ENCODE peak calls at places on chromosomes 5 and 9, in four cellular contexts. B is breast epithelium, S is left ventricle myocardium inferior, C is mammary epithelial cell. T is an unnamed sample.

GRCh38 chr9:119963258-119963797 is 594.1 kb upstream of the BRINP1 start:
- DNase-seq in S (no peak), B (peak), C (peak), T (no peak)

GRCh38 chr9:113712053-113712452 is 164.1 kb upstream of the ZNF618 start:
- DNase-seq in S (no peak), C (peak), B (no peak), T (no peak)

GRCh38 chr5:23991406-23991805 is 484.0 kb downstream of the PRDM9 start:
- DNase-seq in B (no peak), C (no peak), S (no peak), T (no peak)

GRCh38 chr5:96439477-96440184 is 6.6 kb upstream of the PCSK1 start:
- DNase-seq in B (no peak), C (no peak), S (no peak), T (no peak)

GRCh38 chr5:64144429-64145215 is 21.0 kb upstream of the RNF180 start:
- DNase-seq in B (no peak), C (peak), S (no peak), T (no peak)

GRCh38 chr9:98986866-98987653 is 43.4 kb downstream of the COL15A1 start:
- DNase-seq in B (no peak), C (no peak), S (no peak), T (no peak)

GRCh38 chr5:95631991-95632675 is 12.2 kb downstream of the GPR150 start:
- DNase-seq in S (no peak), C (peak), B (no peak), T (no peak)

GRCh38 chr9:80994892-80995291 is 694.5 kb downstream of the TLE1 start:
- DNase-seq in C (peak), B (no peak), S (no peak), T (no peak)

GRCh38 chr9:134564431-134565170 is 77.0 kb upstream of the COL5A1 start:
- DNase-seq in S (no peak), B (no peak), C (no peak), T (no peak)

GRCh38 chr9:91421987-91422765 is 1.5 kb downstream of the NFIL3 start:
- DNase-seq in S (no peak), C (peak), B (no peak), T (no peak)

GRCh38 chr5:156741516-156741915 is 108.6 kb upstream of the PPP1R2B start:
- DNase-seq in B (no peak), S (no peak), C (no peak), T (no peak)

GRCh38 chr9:78158286-78158685 is 77.6 kb upstream of the CEP78 start:
- DNase-seq in B (no peak), S (no peak), C (no peak), T (no peak)

GRCh38 chr5:126486332-126486731 is 63.1 kb downstream of the GRAMD2B start:
- DNase-seq in B (peak), S (no peak), C (no peak), T (no peak)

GRCh38 chr5:126492939-126493338 is 69.7 kb downstream of the GRAMD2B start:
- DNase-seq in C (no peak), B (no peak), S (no peak), T (no peak)

GRCh38 chr5:126488362-126489065 is 65.3 kb downstream of the GRAMD2B start:
- DNase-seq in S (no peak), B (no peak), C (no peak), T (no peak)

GRCh38 chr5:126487596-126487995 is 64.4 kb downstream of the GRAMD2B start:
- DNase-seq in B (no peak), S (no peak), C (no peak), T (no peak)

GRCh38 chr5:126490167-126490937 is 67.1 kb downstream of the GRAMD2B start:
- DNase-seq in B (peak), S (no peak), C (no peak), T (no peak)
- TF ChIP-seq CTCF in B (no peak), S (no peak), C (peak), T (no peak)

GRCh38 chr9:107141967-107142366 is 141.1 kb upstream of the RAD23B start:
- DNase-seq in B (no peak), S (no peak), C (no peak), T (no peak)
- TF ChIP-seq CTCF in B (no peak), S (no peak), C (no peak), T (no peak)

DNA sequence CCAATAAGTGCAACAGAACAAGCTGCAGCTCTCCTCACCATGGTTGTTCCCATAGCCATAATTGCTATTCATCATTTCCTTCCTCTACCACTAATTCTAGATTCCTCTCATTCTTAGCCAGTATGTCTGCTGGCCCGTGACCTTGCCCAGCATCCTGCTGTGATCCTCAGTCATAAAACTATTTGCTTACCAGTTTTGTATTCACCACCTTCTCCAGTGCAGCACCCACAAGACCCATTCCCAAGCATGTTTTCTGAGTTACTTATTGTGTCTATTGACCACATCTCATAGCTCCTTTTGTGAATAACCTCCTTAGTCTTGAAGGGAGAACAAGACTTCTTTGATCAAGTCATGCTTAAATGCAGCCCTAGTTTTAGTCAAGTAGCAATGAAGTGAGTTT is 488.0 kb upstream of the CTNND2 start:
- DNase-seq in C (no peak), B (no peak), S (no peak), T (no peak)
- TF ChIP-seq CTCF in C (no peak), B (no peak), S (no peak), T (no peak)

GRCh38 chr9:36637491-36638270 is 65.0 kb downstream of the MELK start:
- DNase-seq in S (no peak), B (no peak), C (no peak), T (no peak)

GRCh38 chr9:36632892-36633291 is 60.2 kb downstream of the MELK start:
- DNase-seq in S (no peak), B (no peak), C (peak), T (no peak)
- TF ChIP-seq CTCF in S (peak), B (no peak), C (peak), T (peak)

DNA sequence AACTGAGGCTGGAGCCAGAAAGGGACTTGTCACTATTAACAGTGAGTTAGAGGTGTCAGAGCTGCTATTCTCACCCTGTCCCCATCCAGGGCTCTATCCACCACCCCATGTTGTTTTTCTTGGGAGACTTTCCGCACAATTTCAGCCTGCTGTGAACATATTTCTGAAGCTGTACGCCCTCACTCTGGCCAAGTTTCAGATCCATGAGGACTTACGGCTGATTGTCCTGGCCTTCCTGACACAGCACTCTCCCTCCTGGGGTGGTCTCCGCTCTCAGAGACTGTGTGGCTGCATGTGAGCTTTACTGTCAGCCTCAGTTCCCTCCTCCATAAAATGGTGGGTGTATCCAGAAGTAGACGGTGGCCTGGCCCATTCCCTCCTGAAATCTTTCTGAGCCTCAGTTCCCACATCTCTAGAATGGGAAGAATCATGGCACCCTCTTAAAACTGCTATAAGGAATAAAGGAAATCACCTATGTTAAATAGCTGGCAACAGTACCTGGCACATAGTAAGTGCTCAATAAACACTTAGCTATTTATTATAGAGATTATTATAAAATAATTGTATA is 799 bp upstream of the IL17B start:
- DNase-seq in C (no peak), B (no peak), S (no peak), T (no peak)
- TF ChIP-seq CTCF in C (no peak), B (no peak), S (no peak), T (no peak)

DNA sequence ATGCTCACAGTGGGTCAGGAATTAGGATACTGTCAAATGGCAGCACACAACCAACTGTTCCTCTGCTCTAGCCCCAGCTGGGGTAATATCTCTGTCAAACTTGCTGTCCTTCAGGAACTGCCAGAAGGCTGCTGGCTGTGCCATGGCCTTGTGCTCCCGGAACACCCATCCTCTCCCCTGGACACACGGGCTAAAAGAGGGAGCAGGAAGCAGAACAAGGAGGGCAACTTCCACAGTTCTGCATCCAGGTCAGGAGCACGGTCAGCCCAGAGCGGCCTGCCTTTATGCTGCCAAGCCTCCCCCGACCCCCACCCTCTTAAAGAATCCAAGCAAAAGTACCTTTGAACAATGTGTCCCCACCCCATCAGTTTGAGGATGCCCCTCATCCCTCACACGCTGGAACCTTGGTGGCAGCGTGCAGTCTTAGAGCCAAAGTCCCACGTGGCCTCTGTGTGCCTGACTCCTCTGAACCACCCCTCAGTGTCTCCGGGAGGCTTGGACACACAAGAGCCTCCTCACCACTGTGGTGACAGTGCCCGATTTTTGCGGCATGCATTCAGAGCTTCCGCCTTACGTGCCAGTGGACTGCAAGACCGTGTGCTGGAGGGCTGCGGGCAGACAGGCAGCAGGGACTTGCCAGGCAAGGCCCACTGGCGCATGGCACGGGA is 60.7 kb downstream of the PSMB7 start:
- DNase-seq in C (no peak), S (no peak), B (no peak), T (no peak)
- TF ChIP-seq CTCF in C (no peak), S (no peak), B (no peak), T (no peak)

GRCh38 chr9:35856882-35857281 is 13.3 kb downstream of the OR13J1 start:
- DNase-seq in S (no peak), C (no peak), B (peak), T (no peak)

GRCh38 chr9:35858428-35858827 is 11.8 kb downstream of the OR13J1 start:
- DNase-seq in S (no peak), C (no peak), B (no peak), T (no peak)

GRCh38 chr9:35861161-35861897 is 8.9 kb downstream of the OR13J1 start:
- DNase-seq in B (no peak), C (no peak), S (no peak), T (no peak)

GRCh38 chr9:35859995-35860348 is 10.2 kb downstream of the OR13J1 start:
- DNase-seq in B (no peak), C (no peak), S (no peak), T (no peak)

GRCh38 chr9:35859310-35859994 is 10.7 kb downstream of the OR13J1 start:
- DNase-seq in B (no peak), S (no peak), C (peak), T (no peak)
- TF ChIP-seq CTCF in B (no peak), S (no peak), C (no peak), T (no peak)

GRCh38 chr9:136665704-136666363 is 3.1 kb downstream of the EGFL7 start:
- DNase-seq in C (no peak), S (no peak), B (no peak), T (no peak)
- TF ChIP-seq CTCF in C (no peak), S (no peak), B (no peak), T (no peak)

GRCh38 chr9:14437336-14438231 is 123.6 kb upstream of the NFIB start:
- DNase-seq in S (no peak), B (no peak), C (no peak), T (peak)

GRCh38 chr9:14433293-14433818 is 119.4 kb upstream of the NFIB start:
- DNase-seq in C (no peak), B (no peak), S (no peak), T (no peak)

GRCh38 chr9:14435871-14436270 is 121.9 kb upstream of the NFIB start:
- DNase-seq in C (no peak), S (no peak), B (no peak), T (no peak)

GRCh38 chr9:14434971-14435718 is 121.2 kb upstream of the NFIB start:
- DNase-seq in B (no peak), S (no peak), C (no peak), T (no peak)

GRCh38 chr9:14433841-14434511 is 120.0 kb upstream of the NFIB start:
- DNase-seq in S (no peak), C (peak), B (no peak), T (no peak)
- TF ChIP-seq CTCF in S (peak), C (no peak), B (no peak), T (peak)

DNA sequence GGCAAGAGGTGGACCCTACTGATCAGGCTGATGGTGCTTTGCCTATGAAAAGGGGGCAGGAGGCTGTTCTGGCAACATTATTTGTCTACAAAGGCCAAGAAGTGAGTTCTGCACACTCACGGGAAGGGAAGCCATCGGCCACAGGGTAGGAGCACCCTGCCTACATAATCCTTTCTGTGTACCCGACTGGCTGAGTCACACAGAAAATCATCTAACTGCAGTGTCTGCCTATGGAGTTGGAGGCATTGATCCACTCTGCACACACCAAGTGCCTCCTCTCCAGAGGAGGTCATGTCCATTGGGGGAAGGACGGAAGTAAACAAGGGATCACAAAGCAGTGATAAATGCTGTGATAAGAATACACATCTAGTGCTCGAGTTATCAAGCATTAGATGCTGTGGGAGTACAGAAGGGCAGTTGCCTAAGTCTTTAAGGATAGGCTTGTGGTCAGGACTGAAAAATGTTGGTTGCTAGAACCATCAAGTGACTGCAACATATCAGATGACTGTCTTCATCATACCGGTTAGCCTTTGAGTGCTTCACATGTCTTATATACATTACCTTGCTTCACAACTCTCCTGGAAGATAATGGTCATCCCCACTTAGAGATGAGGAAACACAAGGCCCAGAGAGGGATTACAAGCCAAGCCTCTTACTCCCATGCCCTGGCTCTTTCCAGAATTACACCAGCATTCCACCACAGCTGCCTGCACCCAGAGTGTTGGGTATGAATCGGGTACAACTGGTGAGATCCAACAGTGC is 1.3 kb upstream of the SLC2A8 start:
- DNase-seq in B (no peak), S (no peak), C (no peak), T (no peak)
- TF ChIP-seq CTCF in B (no peak), S (no peak), C (no peak), T (no peak)

T was measured in mesothelial cell of epicardium.